ENCODE peak calls at places on chromosomes 11 and 22, in six cellular contexts. N is right cardiac atrium, C is Karpas-422, M is H9, Y is lung, T is astrocyte. U is an unnamed sample.

GRCh38 chr22:38172489-38173155 is 9.0 kb downstream of the PLA2G6 start:
- DNase-seq in N (peak; percentile 86), C (no peak), M (no peak), Y (peak; percentile 49), T (peak; percentile 48), U (no peak)

GRCh38 chr11:30422389-30422788 is 99.5 kb downstream of the ARL14EP start:
- DNase-seq in N (no peak), C (no peak), M (no peak), Y (no peak), T (no peak), U (no peak)

GRCh38 chr11:111329306-111330204 is 31.2 kb downstream of the POU2AF3 start:
- DNase-seq in N (peak; percentile 67), C (peak; percentile 99), M (no peak), Y (no peak), T (no peak), U (no peak)

GRCh38 chr11:48307760-48308386 is 1.9 kb downstream of the OR4S1 start:
- DNase-seq in N (peak; percentile 28), C (peak; percentile 93), M (peak; percentile 41), Y (peak; percentile 63), T (no peak), U (peak; percentile 35)

GRCh38 chr22:32660292-32660691 is 141.2 kb upstream of the TIMP3 start:
- DNase-seq in N (peak; percentile 66), C (peak; percentile 83), M (peak; percentile 78), Y (peak; percentile 68), T (peak; percentile 49), U (peak; percentile 32)

GRCh38 chr11:96015911-96016565 is 92.1 kb upstream of the MTMR2 start:
- DNase-seq in N (no peak), C (no peak), M (peak; percentile 33), Y (no peak), T (no peak), U (no peak)

GRCh38 chr11:35083181-35084061 is 55.5 kb upstream of the CD44 start:
- DNase-seq in N (peak; percentile 50), C (no peak), M (peak; percentile 38), Y (peak; percentile 73), T (peak; percentile 99), U (peak; percentile 68)

GRCh38 chr11:19394525-19395016 is 153.8 kb upstream of the E2F8 start:
- DNase-seq in N (no peak), C (no peak), M (no peak), Y (no peak), T (no peak), U (no peak)

GRCh38 chr22:27124336-27125023 is 467.1 kb downstream of the MIAT start:
- DNase-seq in N (peak; percentile 53), C (peak; percentile 72), M (no peak), Y (no peak), T (peak; percentile 33), U (no peak)

GRCh38 chr11:92266821-92267220 is 42.2 kb downstream of the FAT3 start:
- DNase-seq in N (no peak), C (no peak), M (no peak), Y (no peak), T (no peak), U (no peak)

GRCh38 chr11:104130161-104130560 is 33.8 kb downstream of the PDGFD start:
- DNase-seq in N (no peak), C (peak; percentile 82), M (no peak), Y (no peak), T (no peak), U (no peak)

GRCh38 chr22:30889996-30890480 is 78.5 kb downstream of the MORC2 start:
- DNase-seq in N (no peak), C (no peak), M (no peak), Y (no peak), T (no peak), U (no peak)

GRCh38 chr11:62889126-62889483 is 8.4 kb downstream of the SLC3A2 start:
- DNase-seq in N (no peak), C (no peak), M (no peak), Y (no peak), T (no peak), U (no peak)
- H3K9me3 ChIP-seq in N (no peaks in the 10 kb centered on the region), C (no peaks in the 10 kb centered on the region), M (no peaks in the 10 kb centered on the region), Y (no peaks in the 10 kb centered on the region), T (no peaks in the 10 kb centered on the region), U (no peaks in the 10 kb centered on the region)

DNA sequence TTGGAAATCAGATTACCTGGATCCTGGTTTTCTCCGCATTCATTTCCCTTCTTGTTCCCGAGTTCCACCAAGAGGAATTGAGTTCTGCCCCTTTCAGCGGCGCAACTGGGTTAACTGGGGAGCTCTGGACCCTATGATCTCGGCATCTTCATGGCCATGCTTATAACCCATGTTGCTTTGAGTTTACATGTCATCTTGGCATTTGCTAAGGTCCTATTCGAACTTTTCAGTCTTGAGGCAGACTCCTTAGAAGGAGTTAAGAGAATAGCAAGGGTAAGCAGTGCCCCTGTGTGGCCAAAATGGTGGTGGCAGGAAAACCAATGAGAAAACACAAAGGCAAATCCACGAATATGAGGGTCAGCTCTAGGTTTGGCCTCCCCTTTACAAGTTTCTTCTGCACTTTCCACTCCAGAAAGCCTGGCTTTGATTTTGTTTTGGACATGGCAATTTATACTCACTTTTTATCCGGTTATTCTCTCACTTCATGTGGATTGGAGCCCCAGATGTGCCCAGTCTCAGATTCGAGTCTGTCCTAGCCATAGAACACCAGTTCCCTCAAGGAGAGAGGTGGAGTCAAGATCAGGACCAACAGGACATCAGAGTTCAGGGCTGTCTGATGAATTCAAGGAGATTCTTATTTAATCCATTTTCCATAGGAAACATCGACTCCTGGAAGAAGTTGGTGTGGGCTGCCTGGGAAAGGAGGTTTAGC is 55.3 kb upstream of the FBXO3 start:
- DNase-seq in N (peak; percentile 34), C (peak; percentile 83), M (peak; percentile 68), Y (peak; percentile 52), T (peak; percentile 49), U (no peak)
- H3K9me3 ChIP-seq in N (no peaks in the 10 kb centered on the region), C (no peaks in the 10 kb centered on the region), M (no peaks in the 10 kb centered on the region), Y (no peaks in the 10 kb centered on the region), T (no peaks in the 10 kb centered on the region), U (no peaks in the 10 kb centered on the region)

GRCh38 chr22:49649166-49649565 is 178.5 kb downstream of the BRD1 start:
- DNase-seq in N (no peak), C (no peak), M (no peak), Y (no peak), T (no peak), U (no peak)
- H3K9me3 ChIP-seq in N (no peaks in the 10 kb centered on the region), C (no peaks in the 10 kb centered on the region), M (no peaks in the 10 kb centered on the region), Y (no peaks in the 10 kb centered on the region), T (no peaks in the 10 kb centered on the region), U (no peaks in the 10 kb centered on the region)

GRCh38 chr22:48666620-48667019 is 1161.1 kb downstream of the BRD1 start:
- DNase-seq in N (no peak), C (no peak), M (no peak), Y (no peak), T (no peak), U (no peak)

GRCh38 chr22:48664586-48664985 is 1163.1 kb downstream of the BRD1 start:
- DNase-seq in N (no peak), C (no peak), M (no peak), Y (no peak), T (no peak), U (no peak)

GRCh38 chr22:48667289-48667688 is 1160.4 kb downstream of the BRD1 start:
- DNase-seq in N (no peak), C (no peak), M (no peak), Y (no peak), T (no peak), U (no peak)

GRCh38 chr22:48663297-48663696 is 1164.4 kb downstream of the BRD1 start:
- DNase-seq in N (no peak), C (peak; percentile 78), M (peak; percentile 47), Y (no peak), T (no peak), U (no peak)

DNA sequence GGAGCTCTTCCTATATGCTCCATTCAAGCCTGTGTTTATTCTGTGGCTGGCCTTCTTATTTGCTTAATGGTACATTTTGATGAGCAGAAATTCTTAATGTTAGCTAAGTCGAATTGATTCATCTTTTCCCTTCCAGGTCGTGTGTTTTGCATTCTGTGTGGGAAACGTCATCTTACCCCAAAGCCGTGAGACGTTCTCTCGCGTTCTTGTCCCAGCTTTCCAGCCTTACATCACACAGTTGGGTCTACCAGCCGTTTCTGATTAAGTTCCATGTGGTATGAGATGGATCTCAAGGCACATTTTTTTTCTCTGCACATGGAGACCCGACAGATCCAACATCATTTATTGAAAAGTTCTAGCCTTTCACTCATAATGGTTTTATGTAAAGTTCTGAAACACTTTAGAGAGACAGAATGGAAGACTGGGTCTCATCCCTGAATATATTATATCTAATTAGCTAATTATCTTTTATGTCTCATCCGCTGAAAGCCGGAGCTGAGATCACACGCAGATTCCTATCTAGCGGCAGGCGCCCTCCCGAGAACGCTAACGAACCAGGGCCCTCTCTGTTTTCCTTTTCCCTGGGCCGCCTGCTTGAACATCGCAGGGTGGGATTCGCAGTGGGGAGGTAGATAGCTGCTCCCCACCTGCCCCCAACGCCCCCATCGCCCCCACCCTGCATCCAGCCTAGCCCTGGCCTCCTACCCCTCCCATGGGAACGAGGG is 1162.2 kb downstream of the BRD1 start:
- DNase-seq in N (no peak), C (no peak), M (no peak), Y (no peak), T (no peak), U (no peak)
- H3K9me3 ChIP-seq in N (no peaks in the 10 kb centered on the region), C (peaks cover 7% of the 10 kb centered on the region), M (no peaks in the 10 kb centered on the region), Y (no peaks in the 10 kb centered on the region), T (peaks cover 2% of the 10 kb centered on the region), U (no peaks in the 10 kb centered on the region)

GRCh38 chr11:3357994-3358676 is 20.8 kb downstream of the ZNF195 start:
- DNase-seq in N (no peak), C (no peak), M (no peak), Y (no peak), T (no peak), U (no peak)

GRCh38 chr11:3347127-3347526 is 31.8 kb downstream of the ZNF195 start:
- DNase-seq in N (no peak), C (no peak), M (no peak), Y (no peak), T (no peak), U (no peak)

GRCh38 chr11:3357302-3357701 is 21.6 kb downstream of the ZNF195 start:
- DNase-seq in N (no peak), C (no peak), M (no peak), Y (no peak), T (no peak), U (no peak)

GRCh38 chr11:3356858-3357257 is 22.1 kb downstream of the ZNF195 start:
- DNase-seq in N (no peak), C (no peak), M (no peak), Y (no peak), T (no peak), U (no peak)

GRCh38 chr11:3353066-3353465 is 25.9 kb downstream of the ZNF195 start:
- DNase-seq in N (no peak), C (no peak), M (no peak), Y (no peak), T (no peak), U (no peak)
- H3K9me3 ChIP-seq in N (peaks cover 10% of the 10 kb centered on the region), C (no peaks in the 10 kb centered on the region), M (peaks cover 12% of the 10 kb centered on the region), Y (peaks cover 3% of the 10 kb centered on the region), T (peaks cover 38% of the 10 kb centered on the region), U (peaks cover 14% of the 10 kb centered on the region)

U was measured in T-helper 17 cell.